ENCODE peak calls at places on chromosomes 6 and 20, in four cellular contexts. One of them, this sample, is unnamed.
A peak's percentile ranks its signal among the peaks of the same experiment; 100 is the strongest.

GRCh38 chr6:17847203-17847602 is 140.2 kb downstream of the KIF13A start:
- DNase-seq in GM12878: no peak
- DNase-seq in K562: no peak
- DNase-seq in HepG2: no peak
- DNase-seq in this sample: no peak

GRCh38 chr6:109612268-109612667 is 78.7 kb downstream of the AK9 start:
- DNase-seq in K562: no peak
- DNase-seq in GM12878: no peak
- DNase-seq in HepG2: no peak
- DNase-seq in this sample: no peak

GRCh38 chr6:157456524-157456829 is 75.5 kb downstream of the ZDHHC14 start:
- DNase-seq in GM12878: peak; percentile 60
- DNase-seq in HepG2: no peak
- DNase-seq in K562: no peak
- DNase-seq in this sample: no peak

GRCh38 chr6:32075781-32076494 is 33.2 kb downstream of the TNXB start:
- DNase-seq in K562: no peak
- DNase-seq in HepG2: no peak
- DNase-seq in GM12878: no peak
- DNase-seq in this sample: no peak

GRCh38 chr6:130997061-130997753 is 65.8 kb downstream of the EPB41L2 start:
- DNase-seq in K562: no peak
- DNase-seq in GM12878: no peak
- DNase-seq in HepG2: no peak
- DNase-seq in this sample: no peak

GRCh38 chr20:10369723-10370090 is 64.3 kb downstream of the MKKS start:
- DNase-seq in GM12878: no peak
- DNase-seq in HepG2: no peak
- DNase-seq in K562: no peak
- DNase-seq in this sample: no peak

GRCh38 chr6:125197795-125198269 is 44.3 kb downstream of the TPD52L1 start:
- DNase-seq in HepG2: no peak
- DNase-seq in GM12878: no peak
- DNase-seq in K562: no peak
- DNase-seq in this sample: no peak

GRCh38 chr20:59661141-59661540 is 56.8 kb downstream of the PHACTR3 start:
- DNase-seq in HepG2: no peak
- DNase-seq in GM12878: no peak
- DNase-seq in K562: no peak
- DNase-seq in this sample: no peak

GRCh38 chr6:84027340-84028183 is 6.0 kb upstream of the MRAP2 start:
- DNase-seq in K562: no peak
- DNase-seq in GM12878: no peak
- DNase-seq in HepG2: no peak
- DNase-seq in this sample: peak; percentile 71

GRCh38 chr6:70506321-70506720 is 60.4 kb upstream of the SDHAF4 start:
- DNase-seq in GM12878: no peak
- DNase-seq in K562: no peak
- DNase-seq in HepG2: no peak
- DNase-seq in this sample: no peak

GRCh38 chr6:70507166-70507565 is 59.6 kb upstream of the SDHAF4 start:
- DNase-seq in K562: no peak
- DNase-seq in GM12878: no peak
- DNase-seq in HepG2: no peak
- DNase-seq in this sample: no peak

DNA sequence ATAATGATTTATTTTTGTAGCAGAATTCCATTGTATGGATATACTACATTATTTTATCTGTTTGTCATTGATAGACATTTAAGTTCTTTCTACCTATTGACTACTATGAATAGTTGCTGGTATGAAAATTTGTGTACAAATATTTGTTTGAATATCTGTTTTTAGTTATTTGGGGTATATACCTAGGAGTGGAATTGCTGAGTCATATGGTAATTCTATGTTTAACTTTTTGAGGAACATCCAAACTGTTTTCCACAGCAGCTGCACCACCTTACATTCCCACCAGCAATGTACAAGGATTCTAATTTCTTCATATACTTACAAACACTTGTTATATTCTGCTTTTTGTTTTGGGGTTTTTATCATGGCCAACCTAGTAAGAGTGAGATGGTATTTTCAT is 56.1 kb upstream of the SDHAF4 start:
- DNase-seq in HepG2: no peak
- DNase-seq in K562: no peak
- DNase-seq in GM12878: no peak
- DNase-seq in this sample: no peak
- TF ChIP-seq NFIC in HepG2: no peak
- TF ChIP-seq NFIC in K562: no peak
- TF ChIP-seq NFIC in GM12878: no peak
- TF ChIP-seq NFIC in this sample: no peak

GRCh38 chr6:106805771-106806170 is 168.8 kb downstream of the CD24 start:
- DNase-seq in GM12878: no peak
- DNase-seq in HepG2: no peak
- DNase-seq in K562: no peak
- DNase-seq in this sample: no peak

GRCh38 chr6:106807946-106808611 is 166.4 kb downstream of the CD24 start:
- DNase-seq in HepG2: peak; percentile 30
- DNase-seq in GM12878: no peak
- DNase-seq in K562: no peak
- DNase-seq in this sample: no peak

GRCh38 chr6:106805017-106805335 is 169.6 kb downstream of the CD24 start:
- DNase-seq in HepG2: no peak
- DNase-seq in GM12878: no peak
- DNase-seq in K562: no peak
- DNase-seq in this sample: no peak

GRCh38 chr6:106811088-106811686 is 163.3 kb downstream of the CD24 start:
- DNase-seq in GM12878: no peak
- DNase-seq in K562: no peak
- DNase-seq in HepG2: no peak
- DNase-seq in this sample: no peak

DNA sequence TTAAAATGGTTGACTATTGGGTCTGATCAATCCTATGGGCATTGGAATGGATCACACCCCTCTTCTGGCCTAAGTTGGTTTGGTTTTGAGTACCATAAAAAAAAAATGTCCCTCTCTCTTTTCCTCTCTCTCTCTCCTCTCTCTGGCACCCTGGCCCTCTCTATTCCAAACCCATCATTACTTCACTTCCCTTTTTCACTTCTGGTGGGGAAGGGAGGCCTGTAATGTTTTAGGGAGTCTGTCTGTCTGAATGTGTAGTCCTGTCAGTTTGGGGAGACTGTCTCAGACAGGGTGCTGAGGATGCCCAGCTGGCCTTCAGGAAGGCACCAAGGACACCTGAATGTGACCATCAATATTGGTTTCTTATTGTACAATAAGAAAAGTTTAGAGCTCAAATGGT is 165.8 kb downstream of the CD24 start:
- DNase-seq in HepG2: no peak
- DNase-seq in GM12878: no peak
- DNase-seq in K562: no peak
- DNase-seq in this sample: no peak
- H3K9me3 ChIP-seq in HepG2: peaks cover 22% of the 10 kb centered on the region
- H3K9me3 ChIP-seq in GM12878: peaks cover 3% of the 10 kb centered on the region
- H3K9me3 ChIP-seq in K562: no peaks in the 10 kb centered on the region
- H3K9me3 ChIP-seq in this sample: peaks cover 14% of the 10 kb centered on the region

GRCh38 chr6:88236961-88237360 is 70.8 kb upstream of the CNR1 start:
- DNase-seq in K562: no peak
- DNase-seq in HepG2: no peak
- DNase-seq in GM12878: no peak
- DNase-seq in this sample: no peak

GRCh38 chr6:88238901-88239300 is 72.8 kb upstream of the CNR1 start:
- DNase-seq in GM12878: no peak
- DNase-seq in HepG2: no peak
- DNase-seq in K562: no peak
- DNase-seq in this sample: no peak

GRCh38 chr6:88232753-88233152 is 66.6 kb upstream of the CNR1 start:
- DNase-seq in HepG2: no peak
- DNase-seq in GM12878: no peak
- DNase-seq in K562: no peak
- DNase-seq in this sample: no peak

DNA sequence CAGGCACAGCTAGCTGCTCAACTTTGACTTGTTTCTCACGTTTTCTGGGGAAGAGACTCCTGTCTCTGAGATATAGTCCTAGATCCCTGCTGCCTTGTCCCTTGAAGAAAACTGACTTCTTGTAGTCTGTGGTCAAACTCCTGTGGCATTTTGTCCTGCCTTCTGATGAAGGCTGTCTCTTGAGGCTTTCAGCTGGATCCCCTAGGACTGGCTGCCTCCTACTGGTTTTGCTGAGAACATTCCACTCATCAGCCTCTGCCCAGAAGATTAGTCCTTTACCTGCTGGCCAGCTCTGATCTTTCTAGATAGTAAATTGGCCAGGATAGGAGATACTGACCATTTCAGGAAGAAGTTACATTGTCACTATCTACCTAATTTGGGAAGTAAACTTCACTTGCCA is 71.9 kb upstream of the CNR1 start:
- DNase-seq in K562: peak; percentile 8
- DNase-seq in HepG2: peak; percentile 33
- DNase-seq in GM12878: peak; percentile 33
- DNase-seq in this sample: no peak
- TF ChIP-seq NFIC in K562: no peak
- TF ChIP-seq NFIC in HepG2: no peak
- TF ChIP-seq NFIC in GM12878: no peak
- TF ChIP-seq NFIC in this sample: no peak

GRCh38 chr6:159688977-159689376 is 4.1 kb downstream of the SOD2 start:
- DNase-seq in HepG2: no peak
- DNase-seq in K562: no peak
- DNase-seq in GM12878: no peak
- DNase-seq in this sample: no peak
- H3K9me3 ChIP-seq in HepG2: no peaks in the 10 kb centered on the region
- H3K9me3 ChIP-seq in K562: no peaks in the 10 kb centered on the region
- H3K9me3 ChIP-seq in GM12878: no peaks in the 10 kb centered on the region
- H3K9me3 ChIP-seq in this sample: no peaks in the 10 kb centered on the region

GRCh38 chr6:71326611-71327010 is 38.0 kb downstream of the OGFRL1 start:
- DNase-seq in GM12878: no peak
- DNase-seq in HepG2: no peak
- DNase-seq in K562: no peak
- DNase-seq in this sample: no peak

GRCh38 chr6:71324179-71324791 is 35.7 kb downstream of the OGFRL1 start:
- DNase-seq in HepG2: no peak
- DNase-seq in K562: no peak
- DNase-seq in GM12878: no peak
- DNase-seq in this sample: no peak

DNA sequence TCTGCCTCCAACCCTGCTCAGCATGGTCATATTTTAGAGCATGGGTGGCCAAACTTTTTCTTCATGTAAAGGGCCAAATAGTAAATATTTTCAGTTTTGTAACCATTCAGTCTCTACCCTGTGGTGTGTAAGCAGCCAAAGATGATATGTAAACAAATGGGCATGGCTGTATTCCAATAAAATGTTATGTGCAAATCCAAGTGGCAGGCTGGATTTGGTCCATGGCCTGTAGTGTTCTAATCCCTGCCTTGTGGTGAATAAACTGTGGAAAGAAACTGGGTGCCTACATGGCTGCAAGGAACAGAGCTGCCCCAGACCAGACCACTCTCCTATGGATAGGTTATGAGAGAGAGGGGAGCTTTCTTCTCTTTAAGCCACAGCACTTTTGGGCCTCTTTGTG is 32.7 kb downstream of the OGFRL1 start:
- DNase-seq in HepG2: no peak
- DNase-seq in K562: no peak
- DNase-seq in GM12878: no peak
- DNase-seq in this sample: no peak
- TF ChIP-seq NFIC in HepG2: no peak
- TF ChIP-seq NFIC in K562: no peak
- TF ChIP-seq NFIC in GM12878: no peak
- TF ChIP-seq NFIC in this sample: no peak

GRCh38 chr6:168637853-168638252 is 196.9 kb downstream of the SMOC2 start:
- DNase-seq in K562: no peak
- DNase-seq in HepG2: no peak
- DNase-seq in GM12878: no peak
- DNase-seq in this sample: no peak

GRCh38 chr6:168638497-168639072 is 197.6 kb downstream of the SMOC2 start:
- DNase-seq in HepG2: no peak
- DNase-seq in K562: no peak
- DNase-seq in GM12878: no peak
- DNase-seq in this sample: no peak

GRCh38 chr6:168636147-168636982 is 195.4 kb downstream of the SMOC2 start:
- DNase-seq in K562: no peak
- DNase-seq in GM12878: no peak
- DNase-seq in HepG2: no peak
- DNase-seq in this sample: peak; percentile 72

GRCh38 chr6:168631589-168631988 is 190.6 kb downstream of the SMOC2 start:
- DNase-seq in K562: no peak
- DNase-seq in HepG2: no peak
- DNase-seq in GM12878: no peak
- DNase-seq in this sample: no peak

GRCh38 chr6:168634928-168635327 is 193.9 kb downstream of the SMOC2 start:
- DNase-seq in HepG2: no peak
- DNase-seq in GM12878: no peak
- DNase-seq in K562: no peak
- DNase-seq in this sample: no peak
- H3K9me3 ChIP-seq in HepG2: no peaks in the 10 kb centered on the region
- H3K9me3 ChIP-seq in GM12878: no peaks in the 10 kb centered on the region
- H3K9me3 ChIP-seq in K562: no peaks in the 10 kb centered on the region
- H3K9me3 ChIP-seq in this sample: no peaks in the 10 kb centered on the region

GRCh38 chr20:50710492-50711063 is 19.2 kb upstream of the RIPOR3 start:
- DNase-seq in HepG2: peak; percentile 60
- DNase-seq in K562: no peak
- DNase-seq in GM12878: no peak
- DNase-seq in this sample: no peak
- TF ChIP-seq NFIC in HepG2: no peak
- TF ChIP-seq NFIC in K562: no peak
- TF ChIP-seq NFIC in GM12878: no peak
- TF ChIP-seq NFIC in this sample: no peak

GRCh38 chr6:162069995-162070394 is 657.6 kb downstream of the PRKN start:
- DNase-seq in K562: no peak
- DNase-seq in HepG2: no peak
- DNase-seq in GM12878: no peak
- DNase-seq in this sample: no peak

GRCh38 chr6:162063666-162064065 is 663.9 kb downstream of the PRKN start:
- DNase-seq in GM12878: no peak
- DNase-seq in K562: no peak
- DNase-seq in HepG2: no peak
- DNase-seq in this sample: no peak

GRCh38 chr6:162070639-162071038 is 656.9 kb downstream of the PRKN start:
- DNase-seq in GM12878: no peak
- DNase-seq in HepG2: no peak
- DNase-seq in K562: no peak
- DNase-seq in this sample: no peak

DNA sequence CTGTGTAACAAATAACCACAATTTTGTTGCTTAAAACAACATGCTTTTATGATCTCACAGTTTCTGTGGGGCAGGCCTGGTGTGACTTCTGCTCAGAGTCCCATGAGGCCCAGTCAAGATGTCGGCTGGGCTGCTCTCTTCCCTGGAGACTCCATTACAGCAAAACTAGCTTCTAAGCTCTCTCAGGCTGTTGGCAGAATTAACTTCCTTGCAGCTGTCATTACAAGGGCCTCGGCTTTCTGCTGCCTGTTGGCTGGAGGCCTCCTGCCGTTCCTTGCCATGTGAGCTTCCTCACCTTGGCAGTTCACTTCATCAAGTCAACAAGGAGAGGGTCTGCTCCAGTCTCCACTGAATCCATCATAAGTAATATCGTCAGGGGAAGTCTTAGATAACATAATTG is 659.2 kb downstream of the PRKN start:
- DNase-seq in HepG2: no peak
- DNase-seq in GM12878: no peak
- DNase-seq in K562: no peak
- DNase-seq in this sample: no peak
- H3K9me3 ChIP-seq in HepG2: no peaks in the 10 kb centered on the region
- H3K9me3 ChIP-seq in GM12878: no peaks in the 10 kb centered on the region
- H3K9me3 ChIP-seq in K562: no peaks in the 10 kb centered on the region
- H3K9me3 ChIP-seq in this sample: no peaks in the 10 kb centered on the region